ENCODE peak calls at places on chromosomes 7 and 10, in ten cellular contexts. S is A549; P is left ventricle myocardium inferior; Q is right cardiac atrium; R is psoas muscle; C is cardiac muscle cell; H is BE2C; O is thoracic aorta; G is CD4-positive, alpha-beta memory T cell; E is pancreas. W is an unnamed sample.

GRCh38 chr7:149232362-149232761 is 7.1 kb upstream of the ZNF212 start:
- DNase-seq in S (no peak), P (no peak), Q (no peak), R (no peak), C (no peak), H (no peak), O (no peak), G (no peak), E (no peak), W (no peak)

GRCh38 chr7:74097937-74098614 is 14.5 kb downstream of the LIMK1 start:
- DNase-seq in S (no peak), P (no peak), Q (no peak), R (peak; percentile 68), C (peak; percentile 78), H (peak; percentile 33), O (no peak), G (no peak), E (no peak), W (peak; percentile 90)

GRCh38 chr10:59027975-59028640 is 148.3 kb upstream of the PHYHIPL start:
- DNase-seq in S (no peak), P (no peak), Q (no peak), R (no peak), C (peak; percentile 57), H (no peak), O (no peak), G (no peak), E (no peak), W (no peak)

GRCh38 chr10:124599588-124600050 is 138.0 kb downstream of the LHPP start:
- DNase-seq in S (no peak), P (no peak), Q (peak; percentile 32), R (peak; percentile 2), C (no peak), H (no peak), O (no peak), G (no peak), E (no peak), W (no peak)

GRCh38 chr10:28366943-28367342 is 64.1 kb upstream of the MPP7 start:
- DNase-seq in S (no peak), P (no peak), Q (no peak), R (no peak), C (no peak), H (no peak), O (no peak), G (no peak), E (no peak), W (no peak)

GRCh38 chr10:24289235-24289634 is 80.3 kb downstream of the KIAA1217 start:
- DNase-seq in S (no peak), P (no peak), Q (no peak), R (no peak), C (no peak), H (no peak), O (no peak), G (no peak), E (no peak), W (no peak)

GRCh38 chr10:8586504-8586903 is 532.0 kb downstream of the GATA3 start:
- DNase-seq in S (no peak), P (no peak), Q (no peak), R (no peak), C (no peak), H (no peak), O (no peak), G (no peak), E (no peak), W (no peak)

GRCh38 chr7:39069046-39069445 is 91.3 kb downstream of the POU6F2 start:
- DNase-seq in S (no peak), P (no peak), Q (no peak), R (no peak), C (no peak), H (no peak), O (no peak), G (no peak), E (no peak), W (no peak)

GRCh38 chr10:69324583-69324982 is 46.3 kb downstream of the HK1 start:
- DNase-seq in S (no peak), P (no peak), Q (no peak), R (no peak), C (no peak), H (no peak), O (no peak), G (no peak), E (no peak), W (no peak)
- H3K4me1 ChIP-seq in S (peaks cover 35% of the 10 kb centered on the region), P (peaks cover 97% of the 10 kb centered on the region), Q (peaks cover 32% of the 10 kb centered on the region), R (peaks cover 83% of the 10 kb centered on the region), C (peaks cover 52% of the 10 kb centered on the region), H (peaks cover 19% of the 10 kb centered on the region), O (peaks cover 96% of the 10 kb centered on the region), G (peaks cover 78% of the 10 kb centered on the region), E (peaks cover 9% of the 10 kb centered on the region), W (peaks cover 71% of the 10 kb centered on the region)

GRCh38 chr10:103843045-103843444 is 12.3 kb downstream of the SH3PXD2A start:
- DNase-seq in S (no peak), P (no peak), Q (no peak), R (no peak), C (no peak), H (no peak), O (no peak), G (no peak), E (no peak), W (peak; percentile 9)

GRCh38 chr10:103843854-103844567 is 11.4 kb downstream of the SH3PXD2A start:
- DNase-seq in S (no peak), P (no peak), Q (peak; percentile 84), R (peak; percentile 60), C (no peak), H (no peak), O (no peak), G (no peak), E (peak; percentile 50), W (peak; percentile 69)

GRCh38 chr10:103847909-103848468 is 7.4 kb downstream of the SH3PXD2A start:
- DNase-seq in S (peak; percentile 59), P (no peak), Q (no peak), R (no peak), C (no peak), H (no peak), O (no peak), G (no peak), E (no peak), W (peak; percentile 36)

GRCh38 chr10:103847346-103847745 is 8.0 kb downstream of the SH3PXD2A start:
- DNase-seq in S (no peak), P (no peak), Q (no peak), R (no peak), C (no peak), H (no peak), O (no peak), G (no peak), E (no peak), W (peak; percentile 26)

DNA sequence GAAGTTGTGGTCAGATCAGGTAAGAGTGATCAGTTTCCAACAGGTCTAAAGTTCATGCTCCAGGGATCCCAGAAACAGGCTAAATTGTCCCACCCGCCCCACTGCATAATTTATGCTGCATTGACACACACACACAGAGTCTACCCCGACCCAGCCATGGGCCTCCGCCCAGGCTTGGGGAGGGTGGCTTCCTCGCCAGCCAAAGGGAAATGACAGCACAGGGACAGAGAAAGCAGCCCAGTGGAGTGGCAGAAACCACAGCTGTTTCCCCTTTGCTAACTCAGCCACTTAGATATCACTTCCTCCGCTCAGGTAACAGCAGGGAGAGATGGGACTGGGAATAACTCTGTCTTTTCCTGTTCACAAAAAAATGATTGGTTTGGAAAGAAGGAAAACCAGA is 9.4 kb downstream of the SH3PXD2A start:
- DNase-seq in S (no peak), P (no peak), Q (peak; percentile 68), R (peak; percentile 23), C (no peak), H (no peak), O (no peak), G (peak; percentile 27), E (no peak), W (peak; percentile 65)
- H3K4me1 ChIP-seq in S (no peaks in the 10 kb centered on the region), P (peaks cover 83% of the 10 kb centered on the region), Q (peaks cover 34% of the 10 kb centered on the region), R (peaks cover 77% of the 10 kb centered on the region), C (peaks cover 60% of the 10 kb centered on the region), H (peaks cover 3% of the 10 kb centered on the region), O (peaks cover 54% of the 10 kb centered on the region), G (peaks cover 26% of the 10 kb centered on the region), E (no peaks in the 10 kb centered on the region), W (peaks cover 34% of the 10 kb centered on the region)

GRCh38 chr10:119284679-119285096 is 77.3 kb downstream of the GRK5 start:
- DNase-seq in S (no peak), P (peak; percentile 70), Q (peak; percentile 88), R (peak; percentile 63), C (no peak), H (no peak), O (no peak), G (no peak), E (no peak), W (peak; percentile 88)

GRCh38 chr10:119286516-119286915 is 79.1 kb downstream of the GRK5 start:
- DNase-seq in S (no peak), P (no peak), Q (peak; percentile 57), R (no peak), C (no peak), H (no peak), O (no peak), G (no peak), E (no peak), W (no peak)

GRCh38 chr10:119283818-119284217 is 76.4 kb downstream of the GRK5 start:
- DNase-seq in S (no peak), P (no peak), Q (peak; percentile 45), R (no peak), C (no peak), H (no peak), O (no peak), G (peak; percentile 42), E (no peak), W (peak; percentile 89)

GRCh38 chr10:119286983-119287612 is 79.7 kb downstream of the GRK5 start:
- DNase-seq in S (no peak), P (no peak), Q (no peak), R (no peak), C (no peak), H (no peak), O (no peak), G (no peak), E (no peak), W (no peak)

DNA sequence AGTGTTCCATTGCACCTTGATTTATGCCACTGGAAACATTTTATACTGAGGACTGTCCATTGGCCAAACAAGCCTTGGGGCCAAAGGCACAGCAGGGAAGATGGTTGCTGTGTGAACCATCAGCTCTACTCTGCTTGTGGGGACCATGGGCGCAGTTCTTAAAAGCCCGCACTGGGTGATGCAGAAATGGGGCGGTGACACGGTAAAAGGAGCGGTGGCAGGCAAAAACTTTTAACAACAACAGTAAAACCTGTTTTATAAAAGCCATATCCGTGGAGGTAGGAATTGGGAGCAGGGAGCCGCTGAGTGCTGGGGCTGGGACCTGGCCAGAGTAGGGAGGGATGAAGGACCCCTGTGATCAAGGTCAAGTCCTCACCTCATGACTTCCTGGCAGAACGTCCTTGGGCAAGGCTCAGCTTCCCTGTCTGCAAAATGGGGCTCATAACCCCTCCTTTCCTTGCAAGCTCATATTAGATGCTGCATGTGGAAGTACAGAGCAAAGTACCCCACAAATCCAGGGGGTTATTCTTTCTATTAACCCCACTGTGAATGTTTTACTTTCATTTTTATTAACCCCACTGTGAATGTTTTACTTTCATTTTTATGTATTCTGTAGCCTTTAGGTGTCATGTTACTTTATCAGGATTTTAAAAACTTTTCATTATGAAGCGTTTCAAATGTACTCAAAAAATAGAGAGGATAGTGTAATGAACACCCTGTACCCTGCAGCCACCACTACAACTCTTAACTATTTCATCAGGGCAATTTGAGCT is 78.3 kb downstream of the GRK5 start:
- DNase-seq in S (no peak), P (no peak), Q (peak; percentile 46), R (no peak), C (no peak), H (no peak), O (no peak), G (no peak), E (no peak), W (no peak)
- H3K4me1 ChIP-seq in S (peaks cover 25% of the 10 kb centered on the region), P (peaks cover 100% of the 10 kb centered on the region), Q (peaks cover 62% of the 10 kb centered on the region), R (peaks cover 62% of the 10 kb centered on the region), C (peaks cover 15% of the 10 kb centered on the region), H (peaks cover 4% of the 10 kb centered on the region), O (peaks cover 97% of the 10 kb centered on the region), G (peaks cover 88% of the 10 kb centered on the region), E (no peaks in the 10 kb centered on the region), W (no peaks in the 10 kb centered on the region)

DNA sequence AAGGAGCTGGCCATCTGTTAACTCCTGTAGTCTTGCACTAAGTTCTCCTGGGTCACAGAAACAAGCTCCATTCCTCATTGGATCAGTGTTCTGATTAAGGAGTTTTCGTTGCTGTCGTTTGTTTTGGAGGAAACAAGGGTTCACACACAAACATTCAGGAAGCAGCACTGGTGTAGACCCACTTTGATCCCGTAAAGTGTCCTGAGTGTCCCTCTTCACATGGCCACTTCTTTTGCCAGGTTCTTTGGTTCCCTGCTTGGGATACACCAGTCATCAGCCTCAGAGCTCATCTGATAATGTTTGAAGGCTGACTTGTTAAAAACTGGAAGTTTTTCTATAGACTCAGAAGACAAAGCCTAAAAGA is 10.9 kb downstream of the PDK4 start:
- DNase-seq in S (no peak), P (no peak), Q (no peak), R (no peak), C (no peak), H (no peak), O (no peak), G (no peak), E (no peak), W (no peak)
- H3K4me1 ChIP-seq in S (peaks cover 2% of the 10 kb centered on the region), P (peaks cover 59% of the 10 kb centered on the region), Q (peaks cover 3% of the 10 kb centered on the region), R (peaks cover 36% of the 10 kb centered on the region), C (no peaks in the 10 kb centered on the region), H (no peaks in the 10 kb centered on the region), O (peaks cover 37% of the 10 kb centered on the region), G (no peaks in the 10 kb centered on the region), E (peaks cover 17% of the 10 kb centered on the region), W (no peaks in the 10 kb centered on the region)

W was measured in sigmoid colon.